ENCODE peak calls at places on chromosomes 3 and 15, in ten cellular contexts. One of them, this sample, is unnamed.

GRCh38 chr3:39148116-39149058 is 5.0 kb downstream of the CSRNP1 start:
- DNase-seq in GM13976: peak
- DNase-seq in body of pancreas: peak
- DNase-seq in lower leg skin: peak
- DNase-seq in brain microvascular endothelial cell: peak
- DNase-seq in neural progenitor cell: no peak
- DNase-seq in PC-9: no peak
- DNase-seq in cardiac fibroblast: peak
- DNase-seq in endothelial cell: peak
- DNase-seq in type B pancreatic cell: no peak
- DNase-seq in this sample: no peak

GRCh38 chr3:193586526-193586925 is 6.5 kb upstream of the OPA1 start:
- DNase-seq in GM13976: no peak
- DNase-seq in body of pancreas: no peak
- DNase-seq in lower leg skin: no peak
- DNase-seq in brain microvascular endothelial cell: no peak
- DNase-seq in neural progenitor cell: no peak
- DNase-seq in PC-9: no peak
- DNase-seq in cardiac fibroblast: no peak
- DNase-seq in endothelial cell: no peak
- DNase-seq in type B pancreatic cell: no peak
- DNase-seq in this sample: no peak

GRCh38 chr15:56243117-56243773 is 434 bp downstream of the RFX7 start:
- DNase-seq in GM13976: peak
- DNase-seq in body of pancreas: peak
- DNase-seq in lower leg skin: peak
- DNase-seq in brain microvascular endothelial cell: no peak
- DNase-seq in neural progenitor cell: peak
- DNase-seq in PC-9: no peak
- DNase-seq in cardiac fibroblast: peak
- DNase-seq in endothelial cell: peak
- DNase-seq in type B pancreatic cell: peak
- DNase-seq in this sample: peak

GRCh38 chr15:20344601-20345400 is 196.8 kb downstream of the GOLGA6L6 start:
- DNase-seq in GM13976: peak
- DNase-seq in body of pancreas: no peak
- DNase-seq in lower leg skin: peak
- DNase-seq in brain microvascular endothelial cell: no peak
- DNase-seq in neural progenitor cell: no peak
- DNase-seq in PC-9: peak
- DNase-seq in cardiac fibroblast: no peak
- DNase-seq in endothelial cell: no peak
- DNase-seq in type B pancreatic cell: peak
- DNase-seq in this sample: peak

GRCh38 chr15:83848315-83849050 is 194.6 kb downstream of the ADAMTSL3 start:
- DNase-seq in GM13976: no peak
- DNase-seq in body of pancreas: no peak
- DNase-seq in lower leg skin: no peak
- DNase-seq in brain microvascular endothelial cell: peak
- DNase-seq in neural progenitor cell: no peak
- DNase-seq in PC-9: no peak
- DNase-seq in cardiac fibroblast: peak
- DNase-seq in endothelial cell: no peak
- DNase-seq in type B pancreatic cell: no peak
- DNase-seq in this sample: peak

GRCh38 chr15:95620934-95621579 is 709.4 kb upstream of the NR2F2 start:
- DNase-seq in GM13976: no peak
- DNase-seq in body of pancreas: no peak
- DNase-seq in lower leg skin: no peak
- DNase-seq in brain microvascular endothelial cell: no peak
- DNase-seq in neural progenitor cell: no peak
- DNase-seq in PC-9: no peak
- DNase-seq in cardiac fibroblast: peak
- DNase-seq in endothelial cell: no peak
- DNase-seq in type B pancreatic cell: no peak
- DNase-seq in this sample: no peak

GRCh38 chr15:98738689-98739411 is 90.5 kb downstream of the IGF1R start:
- DNase-seq in GM13976: no peak
- DNase-seq in body of pancreas: no peak
- DNase-seq in lower leg skin: no peak
- DNase-seq in brain microvascular endothelial cell: no peak
- DNase-seq in neural progenitor cell: no peak
- DNase-seq in PC-9: no peak
- DNase-seq in cardiac fibroblast: no peak
- DNase-seq in endothelial cell: no peak
- DNase-seq in type B pancreatic cell: no peak
- DNase-seq in this sample: no peak

GRCh38 chr3:156264771-156265170 is 144.4 kb downstream of the KCNAB1 start:
- DNase-seq in GM13976: no peak
- DNase-seq in body of pancreas: no peak
- DNase-seq in lower leg skin: no peak
- DNase-seq in brain microvascular endothelial cell: no peak
- DNase-seq in neural progenitor cell: no peak
- DNase-seq in PC-9: no peak
- DNase-seq in cardiac fibroblast: no peak
- DNase-seq in endothelial cell: no peak
- DNase-seq in type B pancreatic cell: no peak
- DNase-seq in this sample: peak

GRCh38 chr3:183829466-183829865 is 4.1 kb upstream of the MAP6D1 start:
- DNase-seq in GM13976: no peak
- DNase-seq in body of pancreas: no peak
- DNase-seq in lower leg skin: no peak
- DNase-seq in brain microvascular endothelial cell: no peak
- DNase-seq in neural progenitor cell: no peak
- DNase-seq in PC-9: no peak
- DNase-seq in cardiac fibroblast: no peak
- DNase-seq in endothelial cell: no peak
- DNase-seq in type B pancreatic cell: no peak
- DNase-seq in this sample: no peak

DNA sequence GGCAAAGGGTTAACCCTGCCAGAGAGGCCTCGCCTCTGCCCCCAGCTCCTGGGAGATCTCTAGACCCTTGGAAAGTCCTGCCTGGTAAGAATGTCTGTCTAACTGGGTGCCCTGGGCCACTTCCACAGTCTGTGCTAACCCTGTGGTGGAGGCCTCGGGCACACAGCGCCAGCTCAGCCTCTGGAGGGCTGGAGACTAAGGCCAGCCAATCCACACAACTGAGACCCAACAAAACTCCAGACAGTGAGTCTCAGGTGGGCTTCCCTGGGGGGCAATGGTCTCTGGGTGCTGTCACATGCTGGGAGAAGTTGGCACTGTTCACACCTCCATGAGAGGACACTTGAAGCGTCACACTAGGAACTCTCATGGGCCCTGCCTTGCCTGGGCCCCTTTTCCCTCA is 19.5 kb downstream of the ZXDC start:
- DNase-seq in GM13976: no peak
- DNase-seq in body of pancreas: no peak
- DNase-seq in lower leg skin: peak
- DNase-seq in brain microvascular endothelial cell: no peak
- DNase-seq in neural progenitor cell: no peak
- DNase-seq in PC-9: no peak
- DNase-seq in cardiac fibroblast: no peak
- DNase-seq in endothelial cell: no peak
- DNase-seq in type B pancreatic cell: no peak
- DNase-seq in this sample: no peak
- TF ChIP-seq CTCF in GM13976: no peak
- TF ChIP-seq CTCF in body of pancreas: no peak
- TF ChIP-seq CTCF in lower leg skin: no peak
- TF ChIP-seq CTCF in brain microvascular endothelial cell: no peak
- TF ChIP-seq CTCF in neural progenitor cell: no peak
- TF ChIP-seq CTCF in PC-9: no peak
- TF ChIP-seq CTCF in cardiac fibroblast: no peak
- TF ChIP-seq CTCF in endothelial cell: no peak
- TF ChIP-seq CTCF in type B pancreatic cell: no peak
- TF ChIP-seq CTCF in this sample: no peak

GRCh38 chr15:50181983-50182232 is at the start of gene SLC27A2:
- DNase-seq in GM13976: no peak
- DNase-seq in body of pancreas: peak
- DNase-seq in lower leg skin: no peak
- DNase-seq in brain microvascular endothelial cell: no peak
- DNase-seq in neural progenitor cell: peak
- DNase-seq in PC-9: peak
- DNase-seq in cardiac fibroblast: no peak
- DNase-seq in endothelial cell: no peak
- DNase-seq in type B pancreatic cell: no peak
- DNase-seq in this sample: peak
- TF ChIP-seq CTCF in GM13976: peak
- TF ChIP-seq CTCF in body of pancreas: peak
- TF ChIP-seq CTCF in lower leg skin: no peak
- TF ChIP-seq CTCF in brain microvascular endothelial cell: peak
- TF ChIP-seq CTCF in neural progenitor cell: peak
- TF ChIP-seq CTCF in PC-9: peak
- TF ChIP-seq CTCF in cardiac fibroblast: no peak
- TF ChIP-seq CTCF in endothelial cell: peak
- TF ChIP-seq CTCF in type B pancreatic cell: peak
- TF ChIP-seq CTCF in this sample: no peak

GRCh38 chr15:67907175-67907723 is 67.4 kb upstream of the RNU6-1 start:
- DNase-seq in GM13976: no peak
- DNase-seq in body of pancreas: no peak
- DNase-seq in lower leg skin: no peak
- DNase-seq in brain microvascular endothelial cell: no peak
- DNase-seq in neural progenitor cell: no peak
- DNase-seq in PC-9: no peak
- DNase-seq in cardiac fibroblast: no peak
- DNase-seq in endothelial cell: no peak
- DNase-seq in type B pancreatic cell: no peak
- DNase-seq in this sample: no peak

GRCh38 chr15:67908756-67909155 is 68.9 kb upstream of the RNU6-1 start:
- DNase-seq in GM13976: no peak
- DNase-seq in body of pancreas: no peak
- DNase-seq in lower leg skin: no peak
- DNase-seq in brain microvascular endothelial cell: no peak
- DNase-seq in neural progenitor cell: no peak
- DNase-seq in PC-9: no peak
- DNase-seq in cardiac fibroblast: no peak
- DNase-seq in endothelial cell: no peak
- DNase-seq in type B pancreatic cell: no peak
- DNase-seq in this sample: no peak

GRCh38 chr15:67903708-67904107 is 63.9 kb upstream of the RNU6-1 start:
- DNase-seq in GM13976: no peak
- DNase-seq in body of pancreas: no peak
- DNase-seq in lower leg skin: no peak
- DNase-seq in brain microvascular endothelial cell: no peak
- DNase-seq in neural progenitor cell: no peak
- DNase-seq in PC-9: no peak
- DNase-seq in cardiac fibroblast: no peak
- DNase-seq in endothelial cell: no peak
- DNase-seq in type B pancreatic cell: no peak
- DNase-seq in this sample: no peak

GRCh38 chr15:67905628-67906027 is 65.8 kb upstream of the RNU6-1 start:
- DNase-seq in GM13976: no peak
- DNase-seq in body of pancreas: no peak
- DNase-seq in lower leg skin: no peak
- DNase-seq in brain microvascular endothelial cell: no peak
- DNase-seq in neural progenitor cell: no peak
- DNase-seq in PC-9: no peak
- DNase-seq in cardiac fibroblast: no peak
- DNase-seq in endothelial cell: no peak
- DNase-seq in type B pancreatic cell: no peak
- DNase-seq in this sample: no peak

GRCh38 chr15:67906382-67906781 is 66.5 kb upstream of the RNU6-1 start:
- DNase-seq in GM13976: no peak
- DNase-seq in body of pancreas: no peak
- DNase-seq in lower leg skin: no peak
- DNase-seq in brain microvascular endothelial cell: no peak
- DNase-seq in neural progenitor cell: no peak
- DNase-seq in PC-9: no peak
- DNase-seq in cardiac fibroblast: peak
- DNase-seq in endothelial cell: no peak
- DNase-seq in type B pancreatic cell: no peak
- DNase-seq in this sample: no peak
- TF ChIP-seq CTCF in GM13976: no peak
- TF ChIP-seq CTCF in body of pancreas: no peak
- TF ChIP-seq CTCF in lower leg skin: no peak
- TF ChIP-seq CTCF in brain microvascular endothelial cell: peak
- TF ChIP-seq CTCF in neural progenitor cell: peak
- TF ChIP-seq CTCF in PC-9: no peak
- TF ChIP-seq CTCF in cardiac fibroblast: peak
- TF ChIP-seq CTCF in endothelial cell: peak
- TF ChIP-seq CTCF in type B pancreatic cell: peak
- TF ChIP-seq CTCF in this sample: peak

GRCh38 chr15:51756482-51756881 is 5.1 kb downstream of the TMOD2 start:
- DNase-seq in GM13976: no peak
- DNase-seq in body of pancreas: no peak
- DNase-seq in lower leg skin: no peak
- DNase-seq in brain microvascular endothelial cell: no peak
- DNase-seq in neural progenitor cell: no peak
- DNase-seq in PC-9: no peak
- DNase-seq in cardiac fibroblast: no peak
- DNase-seq in endothelial cell: no peak
- DNase-seq in type B pancreatic cell: no peak
- DNase-seq in this sample: no peak

GRCh38 chr15:51755790-51756189 is 4.4 kb downstream of the TMOD2 start:
- DNase-seq in GM13976: no peak
- DNase-seq in body of pancreas: no peak
- DNase-seq in lower leg skin: no peak
- DNase-seq in brain microvascular endothelial cell: no peak
- DNase-seq in neural progenitor cell: no peak
- DNase-seq in PC-9: no peak
- DNase-seq in cardiac fibroblast: no peak
- DNase-seq in endothelial cell: no peak
- DNase-seq in type B pancreatic cell: no peak
- DNase-seq in this sample: no peak

GRCh38 chr15:51759557-51760070 is 8.2 kb downstream of the TMOD2 start:
- DNase-seq in GM13976: no peak
- DNase-seq in body of pancreas: peak
- DNase-seq in lower leg skin: no peak
- DNase-seq in brain microvascular endothelial cell: peak
- DNase-seq in neural progenitor cell: peak
- DNase-seq in PC-9: no peak
- DNase-seq in cardiac fibroblast: peak
- DNase-seq in endothelial cell: no peak
- DNase-seq in type B pancreatic cell: no peak
- DNase-seq in this sample: peak

GRCh38 chr15:51758645-51759044 is 7.2 kb downstream of the TMOD2 start:
- DNase-seq in GM13976: no peak
- DNase-seq in body of pancreas: peak
- DNase-seq in lower leg skin: no peak
- DNase-seq in brain microvascular endothelial cell: peak
- DNase-seq in neural progenitor cell: no peak
- DNase-seq in PC-9: no peak
- DNase-seq in cardiac fibroblast: peak
- DNase-seq in endothelial cell: no peak
- DNase-seq in type B pancreatic cell: no peak
- DNase-seq in this sample: no peak

GRCh38 chr15:51757463-51757862 is 6.1 kb downstream of the TMOD2 start:
- DNase-seq in GM13976: no peak
- DNase-seq in body of pancreas: no peak
- DNase-seq in lower leg skin: no peak
- DNase-seq in brain microvascular endothelial cell: no peak
- DNase-seq in neural progenitor cell: no peak
- DNase-seq in PC-9: no peak
- DNase-seq in cardiac fibroblast: no peak
- DNase-seq in endothelial cell: no peak
- DNase-seq in type B pancreatic cell: no peak
- DNase-seq in this sample: no peak
- TF ChIP-seq CTCF in GM13976: no peak
- TF ChIP-seq CTCF in body of pancreas: no peak
- TF ChIP-seq CTCF in lower leg skin: no peak
- TF ChIP-seq CTCF in brain microvascular endothelial cell: no peak
- TF ChIP-seq CTCF in neural progenitor cell: no peak
- TF ChIP-seq CTCF in PC-9: no peak
- TF ChIP-seq CTCF in cardiac fibroblast: no peak
- TF ChIP-seq CTCF in endothelial cell: no peak
- TF ChIP-seq CTCF in type B pancreatic cell: no peak
- TF ChIP-seq CTCF in this sample: no peak